ENCODE peak calls at places on chromosomes 16 and 17, in ten cellular contexts. V is heart right ventricle; O is PC-9; D is CD8-positive, alpha-beta T cell; H is psoas muscle; M is Peyer's patch; X is colonic mucosa; G is CD8-positive, alpha-beta memory T cell; U is body of pancreas; B is aorta. Q is an unnamed sample.
A peak's percentile ranks its signal among the peaks of the same experiment; 100 is the strongest.

GRCh38 chr16:64589836-64590235 is 532.0 kb downstream of the CDH11 start:
- DNase-seq in V (no peak), O (no peak), D (no peak), H (no peak), M (no peak), X (no peak), G (no peak), U (no peak), B (no peak), Q (no peak)

GRCh38 chr16:80993293-80993691 is 13.4 kb downstream of the CMC2 start:
- DNase-seq in V (no peak), O (peak; percentile 84), D (no peak), H (no peak), M (no peak), X (no peak), G (no peak), U (peak; percentile 9), B (no peak), Q (no peak)

GRCh38 chr17:70168979-70169706 is at the start of gene KCNJ2:
- DNase-seq in V (peak; percentile 88), O (no peak), D (no peak), H (peak; percentile 90), M (peak; percentile 95), X (peak; percentile 89), G (peak; percentile 3), U (peak; percentile 91), B (peak; percentile 93), Q (no peak)

GRCh38 chr16:54326266-54326662 is 39.7 kb upstream of the IRX3 start:
- DNase-seq in V (no peak), O (no peak), D (no peak), H (no peak), M (no peak), X (no peak), G (no peak), U (peak; percentile 3), B (no peak), Q (no peak)

GRCh38 chr17:19773534-19773933 is 25.4 kb upstream of the ALDH3A1 start:
- DNase-seq in V (no peak), O (no peak), D (no peak), H (no peak), M (no peak), X (no peak), G (no peak), U (no peak), B (no peak), Q (no peak)

GRCh38 chr17:75845933-75846700 is 1.9 kb upstream of the UNC13D start:
- DNase-seq in V (no peak), O (peak; percentile 74), D (no peak), H (no peak), M (peak; percentile 42), X (peak; percentile 71), G (no peak), U (no peak), B (peak; percentile 45), Q (no peak)

GRCh38 chr16:88465387-88465983 is 12.4 kb downstream of the ZFPM1 start:
- DNase-seq in V (no peak), O (no peak), D (no peak), H (no peak), M (no peak), X (no peak), G (no peak), U (no peak), B (no peak), Q (no peak)

GRCh38 chr17:83175551-83176271 is 96.3 kb downstream of the METRNL start:
- DNase-seq in V (no peak), O (no peak), D (no peak), H (no peak), M (no peak), X (peak; percentile 15), G (no peak), U (peak; percentile 1), B (no peak), Q (no peak)

GRCh38 chr17:35740216-35740615 is 8.8 kb downstream of the RASL10B start:
- DNase-seq in V (no peak), O (no peak), D (no peak), H (no peak), M (no peak), X (no peak), G (no peak), U (no peak), B (no peak), Q (no peak)

GRCh38 chr17:35735036-35735805 is 3.8 kb downstream of the RASL10B start:
- DNase-seq in V (no peak), O (no peak), D (no peak), H (no peak), M (no peak), X (no peak), G (no peak), U (no peak), B (no peak), Q (no peak)

GRCh38 chr17:35740997-35741931 is 9.8 kb downstream of the RASL10B start:
- DNase-seq in V (no peak), O (no peak), D (no peak), H (no peak), M (no peak), X (no peak), G (no peak), U (no peak), B (no peak), Q (peak; percentile 41)

GRCh38 chr17:35736236-35736635 is 4.8 kb downstream of the RASL10B start:
- DNase-seq in V (no peak), O (no peak), D (no peak), H (no peak), M (no peak), X (no peak), G (no peak), U (no peak), B (no peak), Q (no peak)

GRCh38 chr17:35738519-35739133 is 7.2 kb downstream of the RASL10B start:
- DNase-seq in V (no peak), O (no peak), D (no peak), H (no peak), M (no peak), X (no peak), G (no peak), U (no peak), B (no peak), Q (no peak)
- H3K27me3 ChIP-seq in V (peaks cover 37% of the 10 kb centered on the region), O (peaks cover 68% of the 10 kb centered on the region), D (peaks cover 8% of the 10 kb centered on the region), H (no peaks in the 10 kb centered on the region), M (peaks cover 10% of the 10 kb centered on the region), X (peaks cover 18% of the 10 kb centered on the region), G (peaks cover 14% of the 10 kb centered on the region), U (peaks cover 9% of the 10 kb centered on the region), B (no peaks in the 10 kb centered on the region), Q (peaks cover 22% of the 10 kb centered on the region)

GRCh38 chr17:28929769-28930168 is 21.5 kb downstream of the PHF12 start:
- DNase-seq in V (no peak), O (no peak), D (no peak), H (no peak), M (no peak), X (no peak), G (no peak), U (no peak), B (no peak), Q (no peak)
- H3K4me1 ChIP-seq in V (peaks cover 27% of the 10 kb centered on the region), O (peaks cover 38% of the 10 kb centered on the region), D (peaks cover 34% of the 10 kb centered on the region), H (peaks cover 31% of the 10 kb centered on the region), M (no peaks in the 10 kb centered on the region), X (no peaks in the 10 kb centered on the region), G (peaks cover 54% of the 10 kb centered on the region), U (peaks cover 5% of the 10 kb centered on the region), B (no peaks in the 10 kb centered on the region), Q (no peaks in the 10 kb centered on the region)

DNA sequence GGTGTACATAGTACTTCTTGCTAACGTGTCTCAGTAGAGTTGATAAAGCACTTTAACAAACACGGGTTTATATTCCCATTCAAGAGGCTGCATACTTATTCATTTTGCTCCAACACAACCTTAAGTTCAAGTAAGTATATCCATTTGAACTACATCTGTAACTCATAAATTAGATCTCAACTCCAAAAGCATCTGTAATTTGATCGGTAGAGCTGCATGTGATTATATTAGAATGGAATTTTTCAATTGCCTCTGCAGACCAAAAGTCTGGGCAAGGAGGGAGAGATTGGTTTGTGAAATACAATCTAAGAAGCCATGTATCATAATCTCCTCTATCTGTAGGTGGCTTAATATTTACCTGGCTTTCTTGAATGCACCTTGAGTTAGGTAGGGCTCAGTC is 371.0 kb downstream of the RBFOX1 start:
- DNase-seq in V (no peak), O (no peak), D (no peak), H (no peak), M (no peak), X (no peak), G (no peak), U (no peak), B (no peak), Q (no peak)
- H3K4me3 ChIP-seq in V (no peak overlapping the region), O (no peak overlapping the region), D (no peak overlapping the region), H (no peak overlapping the region), M (no peak overlapping the region), X (no peak overlapping the region), G (no peak overlapping the region), U (no peak overlapping the region), B (no peak overlapping the region), Q (no peak overlapping the region)

GRCh38 chr16:50673496-50674275 is 7.4 kb downstream of the SNX20 start:
- DNase-seq in V (no peak), O (no peak), D (no peak), H (no peak), M (peak; percentile 27), X (no peak), G (no peak), U (no peak), B (peak; percentile 32), Q (no peak)

GRCh38 chr16:50677351-50677750 is 3.8 kb downstream of the SNX20 start:
- DNase-seq in V (no peak), O (no peak), D (no peak), H (no peak), M (peak; percentile 42), X (no peak), G (no peak), U (no peak), B (peak; percentile 35), Q (no peak)

GRCh38 chr16:50674831-50675230 is 6.3 kb downstream of the SNX20 start:
- DNase-seq in V (no peak), O (no peak), D (no peak), H (no peak), M (no peak), X (no peak), G (no peak), U (no peak), B (no peak), Q (no peak)

GRCh38 chr16:50676684-50677225 is 4.4 kb downstream of the SNX20 start:
- DNase-seq in V (no peak), O (no peak), D (no peak), H (no peak), M (peak; percentile 32), X (no peak), G (no peak), U (no peak), B (no peak), Q (no peak)

DNA sequence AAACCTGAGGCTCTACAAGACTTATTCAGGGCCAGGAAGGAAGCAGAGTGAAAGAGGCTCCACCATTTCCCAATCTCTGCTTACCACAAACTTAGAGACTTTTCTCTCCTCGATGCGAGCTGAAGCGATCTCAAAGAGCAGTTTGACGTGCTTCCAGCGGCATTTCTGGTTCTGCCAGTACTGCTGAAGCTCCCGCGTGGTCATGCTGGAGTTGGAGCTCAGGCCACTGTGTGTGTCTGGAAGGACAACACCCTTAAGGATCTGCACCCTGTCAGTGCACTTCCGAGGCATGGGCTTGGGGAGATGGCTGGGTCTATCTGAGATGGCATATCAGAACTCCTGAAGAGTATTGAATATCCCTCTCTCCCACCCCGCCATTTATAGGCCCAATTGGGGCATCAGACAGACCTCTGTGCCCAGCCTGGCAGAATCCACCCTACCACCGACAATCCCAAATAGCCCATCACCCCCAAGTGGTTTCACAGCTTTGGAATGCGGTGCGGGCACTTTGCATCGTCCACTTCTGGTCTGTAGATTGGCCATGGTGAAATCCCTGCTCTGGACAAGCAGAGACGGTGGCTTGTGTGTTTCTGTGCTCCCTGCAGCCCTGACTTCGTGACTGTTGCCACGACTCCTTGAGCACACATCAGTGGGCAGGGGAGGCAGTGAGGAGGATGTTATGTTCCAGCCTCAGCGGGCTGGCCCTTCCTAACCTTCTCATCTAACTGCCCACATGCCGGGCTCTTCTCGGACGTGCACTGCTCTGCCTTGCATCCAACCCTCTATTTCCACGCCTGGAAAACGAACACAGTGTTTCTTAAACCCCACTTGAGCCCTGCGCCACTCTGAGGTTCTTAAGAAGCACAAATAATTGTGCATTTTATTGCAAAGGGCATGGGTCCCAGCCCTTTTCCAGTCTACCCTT is 5.2 kb downstream of the SNX20 start:
- DNase-seq in V (no peak), O (peak; percentile 53), D (no peak), H (no peak), M (peak; percentile 16), X (no peak), G (no peak), U (no peak), B (peak; percentile 33), Q (no peak)
- H3K27me3 ChIP-seq in V (peaks cover 4% of the 10 kb centered on the region), O (no peaks in the 10 kb centered on the region), D (no peaks in the 10 kb centered on the region), H (no peaks in the 10 kb centered on the region), M (no peaks in the 10 kb centered on the region), X (no peaks in the 10 kb centered on the region), G (no peaks in the 10 kb centered on the region), U (peaks cover 9% of the 10 kb centered on the region), B (no peaks in the 10 kb centered on the region), Q (no peaks in the 10 kb centered on the region)